ENCODE peak calls at places on chromosomes 4 and X, in five cellular contexts. M is suprapubic skin, B is pons, P is GM18507, L is gastrocnemius medialis. R is an unnamed sample.

GRCh38 chrX:15214614-15215013 is 55.3 kb downstream of the ASB9 start:
- DNase-seq in M (no peak), P (no peak), B (no peak), L (no peak), R (no peak)

GRCh38 chrX:38166478-38167083 is 54.1 kb downstream of the SRPX start:
- DNase-seq in P (no peak), M (no peak), B (peak; percentile 17), L (no peak), R (no peak)

GRCh38 chr4:28548549-28548948 is 1687.9 kb downstream of the STIM2 start:
- DNase-seq in L (no peak), B (no peak), M (no peak), P (no peak), R (no peak)

GRCh38 chr4:176084769-176085168 is 19.1 kb downstream of the WDR17 start:
- DNase-seq in P (no peak), M (no peak), B (no peak), L (no peak), R (no peak)

GRCh38 chrX:29478336-29479069 is 736.9 kb upstream of the MAGEB2 start:
- DNase-seq in P (peak; percentile 0), M (no peak), L (no peak), B (peak; percentile 5), R (no peak)

GRCh38 chr4:41438564-41438963 is 99.4 kb upstream of the LIMCH1 start:
- DNase-seq in P (no peak), M (peak; percentile 72), B (no peak), L (no peak), R (no peak)

GRCh38 chrX:150092549-150092948 is 154.3 kb upstream of the EOLA2 start:
- DNase-seq in L (no peak), P (no peak), M (no peak), B (no peak), R (no peak)

GRCh38 chrX:109967151-109967550 is 35.8 kb upstream of the TMEM164 start:
- DNase-seq in L (no peak), P (no peak), B (no peak), M (no peak), R (no peak)

GRCh38 chr4:169342159-169342865 is 71.6 kb upstream of the SH3RF1 start:
- DNase-seq in M (no peak), B (no peak), L (no peak), P (no peak), R (no peak)

GRCh38 chrX:138847930-138848329 is 136.4 kb upstream of the FGF13 start:
- DNase-seq in L (no peak), P (no peak), M (no peak), B (peak; percentile 2), R (no peak)

GRCh38 chr4:165207016-165207430 is 338 bp upstream of the KLHL2 start:
- DNase-seq in M (peak; percentile 79), P (no peak), B (peak; percentile 68), L (no peak), R (peak; percentile 63)